ENCODE peak calls at places on chromosome 19, in eight cellular contexts. X is AG04450; K is naive thymus-derived CD8-positive, alpha-beta T cell; B is stimulated activated CD8-positive, alpha-beta memory T cell treated with anti-CD3 and anti-CD28 coated beads, Interleukin-4, amount 100 ng/mL, for 48 hours; Q is stimulated activated CD4-positive, alpha-beta T cell treated with anti-CD3 and anti-CD28 coated beads, Interleukin-4, amount 100 ng/mL, for 1 hour; G is IMR-90; F is HuH-7.5; J is activated CD8-positive, alpha-beta memory T cell treated with anti-CD3 and anti-CD28 coated beads, Interleukin-2, amount 50 U/mL, for 48 hours. T is an unnamed sample.

GRCh38 chr19:18156841-18157464 is 4.0 kb downstream of the PIK3R2 start:
- DNase-seq in G (peak; percentile 83), X (peak; percentile 58), J (no peak), B (no peak), F (peak; percentile 99), Q (no peak), K (no peak), T (no peak)

GRCh38 chr19:16073988-16074387 is 2.3 kb upstream of the TPM4 start:
- DNase-seq in F (no peak), K (peak; percentile 50), G (no peak), Q (no peak), J (peak; percentile 45), X (no peak), B (peak; percentile 23), T (no peak)

GRCh38 chr19:51107406-51108065 is 673 bp downstream of the CTU1 start:
- DNase-seq in J (peak; percentile 69), K (no peak), G (peak; percentile 20), B (no peak), X (no peak), Q (no peak), F (no peak), T (no peak)

GRCh38 chr19:47652285-47652684 is 43.4 kb downstream of the BICRA start:
- DNase-seq in B (no peak), Q (no peak), J (no peak), K (no peak), G (no peak), X (no peak), F (no peak), T (no peak)

GRCh38 chr19:42199440-42200115 is 17.9 kb downstream of the DEDD2 start:
- DNase-seq in B (peak; percentile 79), X (no peak), F (no peak), G (no peak), K (peak; percentile 23), J (peak; percentile 79), Q (peak; percentile 51), T (no peak)

GRCh38 chr19:31380854-31381253 is 31.6 kb upstream of the TSHZ3 start:
- DNase-seq in B (no peak), Q (no peak), K (no peak), F (no peak), J (no peak), X (no peak), G (no peak), T (no peak)

GRCh38 chr19:50982186-50982585 is 1.5 kb downstream of the KLK7 start:
- DNase-seq in B (no peak), J (no peak), G (no peak), Q (no peak), F (no peak), X (no peak), K (no peak), T (no peak)

GRCh38 chr19:51417107-51417806 is at the start of gene SIGLEC10:
- DNase-seq in Q (peak; percentile 21), J (peak; percentile 81), G (no peak), X (no peak), K (no peak), B (peak; percentile 75), F (no peak), T (no peak)

GRCh38 chr19:29697523-29698261 is 17.4 kb downstream of the C19orf12 start:
- DNase-seq in K (no peak), B (no peak), Q (no peak), F (no peak), X (no peak), J (no peak), G (no peak), T (no peak)

GRCh38 chr19:14381689-14382474 is 638 bp downstream of the ADGRE5 start:
- DNase-seq in F (no peak), B (peak; percentile 80), Q (peak; percentile 49), X (no peak), G (peak; percentile 20), J (peak; percentile 83), K (peak; percentile 92), T (peak; percentile 23)

T was measured in BJ.